ENCODE peak calls at places on chromosomes 6 and 20, in ten cellular contexts. L, A, M, G, X, Q, B, E, O and Y are unnamed samples.

GRCh38 chr6:3305216-3305565 is 46.4 kb downstream of the PSMG4 start:
- DNase-seq in L (no peak), A (no peak), M (no peak), G (no peak), X (no peak), Q (no peak), B (no peak), E (no peak), O (no peak), Y (no peak)

GRCh38 chr6:7452898-7453297 is 63.3 kb downstream of the RIOK1 start:
- DNase-seq in L (no peak), A (no peak), M (no peak), G (no peak), X (no peak), Q (no peak), B (no peak), E (no peak), O (no peak), Y (no peak)

GRCh38 chr6:16184129-16184528 is 54.3 kb upstream of the GMPR start:
- DNase-seq in L (no peak), A (no peak), M (no peak), G (peak), X (peak), Q (no peak), B (peak), E (no peak), O (no peak), Y (no peak)

GRCh38 chr6:29826271-29826670 is 1.4 kb upstream of the HLA-G start:
- DNase-seq in L (no peak), A (no peak), M (no peak), G (no peak), X (no peak), Q (no peak), B (no peak), E (no peak), O (no peak), Y (no peak)

GRCh38 chr6:70652216-70652615 is 15.5 kb upstream of the SMAP1 start:
- DNase-seq in L (no peak), A (no peak), M (no peak), G (no peak), X (no peak), Q (no peak), B (no peak), E (no peak), O (no peak), Y (no peak)

GRCh38 chr6:129189266-129189665 is 306.3 kb downstream of the LAMA2 start:
- DNase-seq in L (no peak), A (no peak), M (no peak), G (no peak), X (no peak), Q (no peak), B (no peak), E (no peak), O (no peak), Y (no peak)

GRCh38 chr6:6918216-6918983 is 189.4 kb upstream of the RREB1 start:
- DNase-seq in L (peak), A (peak), M (no peak), G (peak), X (peak), Q (no peak), B (no peak), E (no peak), O (peak), Y (no peak)

GRCh38 chr20:45857836-45858250 is 429 bp downstream of the ZSWIM3 start:
- DNase-seq in L (no peak), A (no peak), M (no peak), G (peak), X (peak), Q (no peak), B (peak), E (no peak), O (no peak), Y (no peak)

GRCh38 chr6:87904041-87904440 is 143.6 kb upstream of the SPACA1 start:
- DNase-seq in L (no peak), A (no peak), M (no peak), G (no peak), X (no peak), Q (no peak), B (no peak), E (no peak), O (no peak), Y (no peak)

GRCh38 chr6:150740453-150740852 is 125.0 kb upstream of the MTHFD1L start:
- DNase-seq in L (no peak), A (no peak), M (no peak), G (no peak), X (no peak), Q (no peak), B (no peak), E (no peak), O (no peak), Y (no peak)

GRCh38 chr6:161498359-161498758 is 224.5 kb upstream of the AGPAT4 start:
- DNase-seq in L (peak), A (peak), M (peak), G (no peak), X (peak), Q (no peak), B (peak), E (no peak), O (peak), Y (peak)

GRCh38 chr20:34311118-34312023 is 8.2 kb upstream of the AHCY start:
- DNase-seq in L (no peak), A (no peak), M (no peak), G (no peak), X (no peak), Q (no peak), B (peak), E (no peak), O (no peak), Y (peak)

GRCh38 chr6:126376682-126377081 is 36.8 kb downstream of the CENPW start:
- DNase-seq in L (no peak), A (no peak), M (no peak), G (no peak), X (no peak), Q (no peak), B (no peak), E (no peak), O (no peak), Y (no peak)

GRCh38 chr6:43172127-43173007 is 1.3 kb downstream of the SRF start:
- DNase-seq in L (peak), A (peak), M (peak), G (peak), X (peak), Q (no peak), B (peak), E (no peak), O (peak), Y (peak)

GRCh38 chr20:32966881-32967781 is 37.1 kb downstream of the SUN5 start:
- DNase-seq in L (no peak), A (no peak), M (peak), G (peak), X (no peak), Q (no peak), B (peak), E (peak), O (no peak), Y (no peak)

GRCh38 chr20:47350691-47351545 is 5.6 kb downstream of the ZMYND8 start:
- DNase-seq in L (no peak), A (no peak), M (no peak), G (no peak), X (no peak), Q (no peak), B (no peak), E (no peak), O (no peak), Y (no peak)

GRCh38 chr20:36521526-36521925 is 19.8 kb upstream of the MYL9 start:
- DNase-seq in L (no peak), A (no peak), M (no peak), G (no peak), X (no peak), Q (no peak), B (no peak), E (no peak), O (no peak), Y (no peak)

GRCh38 chr6:32393660-32394420 is 13.1 kb downstream of the BTNL2 start:
- DNase-seq in L (no peak), A (peak), M (peak), G (no peak), X (no peak), Q (no peak), B (no peak), E (no peak), O (no peak), Y (peak)
- TF ChIP-seq CTCF in L (no peak), A (no peak), M (no peak), G (no peak), X (no peak), Q (no peak), B (no peak), E (no peak), O (no peak), Y (no peak)

GRCh38 chr20:61621381-61621780 is 369.3 kb downstream of the CDH4 start:
- DNase-seq in L (no peak), A (no peak), M (no peak), G (no peak), X (no peak), Q (no peak), B (no peak), E (no peak), O (no peak), Y (no peak)
- TF ChIP-seq CTCF in L (no peak), A (no peak), M (no peak), G (no peak), X (no peak), Q (no peak), B (no peak), E (no peak), O (no peak), Y (no peak)

GRCh38 chr6:131963063-131963462 is 11.9 kb upstream of the CCN2 start:
- DNase-seq in L (no peak), A (no peak), M (no peak), G (no peak), X (no peak), Q (no peak), B (no peak), E (no peak), O (no peak), Y (no peak)

GRCh38 chr6:131958095-131958494 is 6.9 kb upstream of the CCN2 start:
- DNase-seq in L (no peak), A (no peak), M (no peak), G (no peak), X (no peak), Q (no peak), B (no peak), E (no peak), O (no peak), Y (no peak)

GRCh38 chr6:131958551-131959470 is 7.6 kb upstream of the CCN2 start:
- DNase-seq in L (no peak), A (peak), M (no peak), G (no peak), X (no peak), Q (no peak), B (no peak), E (no peak), O (no peak), Y (no peak)

GRCh38 chr6:131955876-131956275 is 4.7 kb upstream of the CCN2 start:
- DNase-seq in L (no peak), A (no peak), M (no peak), G (no peak), X (no peak), Q (no peak), B (peak), E (no peak), O (no peak), Y (no peak)

DNA sequence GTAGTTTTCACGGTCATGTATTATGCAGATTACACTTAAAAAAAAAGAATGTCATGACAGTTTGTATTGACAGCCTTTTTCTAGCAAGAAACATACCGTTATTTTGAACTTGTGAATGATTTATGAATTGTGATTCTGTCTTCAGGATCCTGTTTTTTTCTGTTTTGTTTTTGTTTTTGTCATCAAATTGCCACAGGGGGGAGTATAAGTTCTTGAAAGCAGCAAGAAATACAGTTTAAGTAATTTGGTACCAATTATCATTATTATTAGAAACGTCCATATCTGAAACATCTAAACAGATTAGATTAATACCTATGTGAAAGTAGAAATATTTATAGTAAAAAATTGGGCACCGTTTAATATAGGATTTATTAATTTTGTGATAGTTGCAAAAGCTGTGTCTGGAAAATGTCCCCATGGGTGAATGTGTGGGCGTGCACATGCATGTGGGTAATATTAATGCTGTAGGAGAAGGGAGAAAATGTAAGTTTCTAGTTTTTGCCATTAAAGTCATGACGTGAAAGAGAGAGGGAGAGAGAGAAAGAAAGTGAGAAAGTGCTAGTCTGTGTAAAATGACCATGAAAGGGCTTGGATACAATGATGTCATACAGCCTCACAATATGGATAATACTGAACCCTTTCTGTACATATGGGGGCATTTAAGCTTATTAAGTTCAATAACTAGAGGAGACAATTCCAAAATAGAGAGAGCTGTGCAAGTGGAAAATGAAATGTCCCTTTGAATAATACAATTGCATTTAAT is 9.4 kb upstream of the CCN2 start:
- DNase-seq in L (no peak), A (no peak), M (no peak), G (no peak), X (no peak), Q (no peak), B (no peak), E (no peak), O (no peak), Y (no peak)
- TF ChIP-seq CTCF in L (no peak), A (no peak), M (peak), G (no peak), X (no peak), Q (peak), B (peak), E (peak), O (no peak), Y (peak)

GRCh38 chr6:35417979-35418661 is 34.0 kb upstream of the FANCE start:
- DNase-seq in L (no peak), A (no peak), M (no peak), G (no peak), X (no peak), Q (no peak), B (no peak), E (no peak), O (peak), Y (no peak)

GRCh38 chr6:35413911-35414310 is 38.2 kb upstream of the FANCE start:
- DNase-seq in L (no peak), A (no peak), M (no peak), G (no peak), X (no peak), Q (no peak), B (no peak), E (no peak), O (no peak), Y (no peak)

GRCh38 chr6:35419431-35419830 is 32.7 kb upstream of the FANCE start:
- DNase-seq in L (peak), A (peak), M (no peak), G (no peak), X (no peak), Q (no peak), B (peak), E (no peak), O (peak), Y (no peak)

GRCh38 chr6:35412102-35412501 is 40.0 kb upstream of the FANCE start:
- DNase-seq in L (no peak), A (no peak), M (no peak), G (no peak), X (no peak), Q (no peak), B (no peak), E (no peak), O (no peak), Y (no peak)

GRCh38 chr6:35415065-35415880 is 36.9 kb upstream of the FANCE start:
- DNase-seq in L (peak), A (peak), M (peak), G (no peak), X (peak), Q (no peak), B (peak), E (no peak), O (peak), Y (peak)
- TF ChIP-seq CTCF in L (peak), A (peak), M (peak), G (no peak), X (peak), Q (peak), B (peak), E (peak), O (peak), Y (peak)

GRCh38 chr20:52104546-52105044 is 87.0 kb downstream of the ZFP64 start:
- DNase-seq in L (peak), A (peak), M (no peak), G (no peak), X (peak), Q (no peak), B (peak), E (no peak), O (peak), Y (peak)

GRCh38 chr20:52103911-52104545 is 87.6 kb downstream of the ZFP64 start:
- DNase-seq in L (peak), A (peak), M (no peak), G (peak), X (peak), Q (no peak), B (peak), E (no peak), O (no peak), Y (peak)

GRCh38 chr20:52105045-52105572 is 86.5 kb downstream of the ZFP64 start:
- DNase-seq in L (peak), A (peak), M (no peak), G (peak), X (peak), Q (no peak), B (peak), E (peak), O (peak), Y (peak)

GRCh38 chr20:52103469-52103910 is 88.1 kb downstream of the ZFP64 start:
- DNase-seq in L (peak), A (peak), M (no peak), G (peak), X (peak), Q (no peak), B (peak), E (no peak), O (peak), Y (peak)

DNA sequence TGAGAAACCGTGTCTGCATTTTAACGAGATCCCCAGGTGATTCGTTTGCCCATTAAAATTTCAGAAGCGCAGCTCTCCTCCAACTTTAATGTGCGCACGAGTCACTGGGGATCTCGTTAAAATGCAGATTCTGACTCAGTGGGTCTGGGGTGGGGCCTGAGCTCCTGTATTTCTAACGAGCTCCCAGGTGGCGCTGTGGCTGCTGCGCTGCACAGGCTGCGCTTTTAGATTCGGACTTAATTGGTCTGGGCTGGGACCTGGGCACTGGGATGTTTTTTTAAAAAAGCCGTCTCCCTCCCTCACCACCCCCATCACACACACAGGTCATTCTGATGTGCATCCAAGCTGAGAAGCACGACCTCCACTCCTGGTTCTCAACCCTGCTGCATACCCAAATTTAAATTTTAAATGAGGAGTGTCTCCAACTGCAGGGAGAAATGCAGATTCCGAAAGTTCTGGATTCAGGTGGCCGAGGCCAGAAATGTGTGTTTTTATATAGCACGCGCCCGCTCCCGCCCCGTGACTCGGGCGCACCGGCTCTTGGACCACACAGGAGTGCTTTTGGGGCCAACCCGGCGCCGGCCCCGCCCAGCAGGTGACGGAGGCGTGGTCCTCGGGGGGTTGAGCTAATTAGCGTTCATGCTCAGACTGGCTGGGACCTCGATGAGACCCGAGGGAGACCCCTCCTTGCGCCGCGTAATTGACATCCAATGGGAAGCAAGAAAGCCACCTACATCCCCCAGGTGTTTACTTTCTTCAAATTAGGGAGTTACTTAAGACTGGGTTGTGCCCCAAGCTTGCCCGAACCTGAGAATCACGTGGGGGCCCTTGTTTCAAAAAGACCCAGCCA is 85.8 kb downstream of the ZFP64 start:
- DNase-seq in L (peak), A (peak), M (no peak), G (peak), X (peak), Q (no peak), B (peak), E (no peak), O (peak), Y (peak)
- TF ChIP-seq CTCF in L (peak), A (no peak), M (no peak), G (no peak), X (peak), Q (peak), B (peak), E (peak), O (peak), Y (no peak)